ENCODE peak calls at places on chromosomes 16 and 17, in eight cellular contexts. K is IMR-90; P is SW480; J is epithelial cell of esophagus; T is substantia nigra; H is dermis blood vessel endothelial cell; O is effector memory CD8-positive, alpha-beta T cell; V is HEK293T. B is an unnamed sample.

GRCh38 chr16:2745116-2745890 is 7.1 kb upstream of the SRRM2 start:
- DNase-seq in K (no peak), P (no peak), J (no peak), T (no peak), H (no peak), O (no peak), V (no peak), B (no peak)

GRCh38 chr16:60852635-60853034 is 1183.6 kb downstream of the CDH8 start:
- DNase-seq in K (no peak), P (no peak), J (no peak), T (no peak), H (no peak), O (no peak), V (no peak), B (no peak)

GRCh38 chr17:55816532-55817272 is 65.9 kb downstream of the PCTP start:
- DNase-seq in K (no peak), P (no peak), J (no peak), T (no peak), H (no peak), O (no peak), V (no peak), B (no peak)

GRCh38 chr16:27225536-27226360 is 22.4 kb downstream of the KDM8 start:
- DNase-seq in K (no peak), P (peak), J (no peak), T (no peak), H (no peak), O (no peak), V (no peak), B (no peak)

GRCh38 chr16:5071681-5072333 is at the start of gene ALG1:
- DNase-seq in K (peak), P (peak), J (peak), T (peak), H (peak), O (peak), V (peak), B (peak)

GRCh38 chr17:29124135-29124930 is 55.9 kb downstream of the MYO18A start:
- DNase-seq in K (peak), P (peak), J (peak), T (no peak), H (peak), O (peak), V (peak), B (peak)

GRCh38 chr17:76278268-76278908 is 13.2 kb downstream of the UBALD2 start:
- DNase-seq in K (no peak), P (no peak), J (no peak), T (no peak), H (no peak), O (no peak), V (no peak), B (no peak)

GRCh38 chr16:85759631-85760419 is 8.9 kb upstream of the C16orf74 start:
- DNase-seq in K (no peak), P (peak), J (peak), T (no peak), H (peak), O (peak), V (peak), B (peak)

GRCh38 chr16:53041196-53041977 is 11.3 kb downstream of the CHD9NB start:
- DNase-seq in K (peak), P (no peak), J (peak), T (no peak), H (peak), O (no peak), V (no peak), B (peak)

GRCh38 chr17:10516638-10517037 is 1.7 kb downstream of the MYH1 start:
- DNase-seq in K (no peak), P (no peak), J (no peak), T (no peak), H (no peak), O (no peak), V (no peak), B (no peak)

GRCh38 chr17:82100502-82101298 is 2.7 kb upstream of the FASN start:
- DNase-seq in K (no peak), P (no peak), J (no peak), T (no peak), H (no peak), O (no peak), V (no peak), B (no peak)

GRCh38 chr17:18158022-18158600 is 25.5 kb upstream of the ALKBH5 start:
- DNase-seq in K (peak), P (peak), J (peak), T (peak), H (peak), O (peak), V (peak), B (no peak)

GRCh38 chr17:49687878-49688491 is 10.1 kb upstream of the SPOP start:
- DNase-seq in K (peak), P (no peak), J (no peak), T (no peak), H (peak), O (no peak), V (no peak), B (no peak)

GRCh38 chr16:391885-392335 is 5.1 kb upstream of the NME4 start:
- DNase-seq in K (peak), P (peak), J (peak), T (peak), H (peak), O (peak), V (peak), B (peak)

GRCh38 chr16:88638323-88639230 is at the start of gene IL17C:
- DNase-seq in K (no peak), P (peak), J (peak), T (no peak), H (no peak), O (no peak), V (no peak), B (no peak)